ENCODE peak calls at places on chromosomes 1 and 21, in four cellular contexts. T is IMR-90, G is H1, N is H9. Y is an unnamed sample.

GRCh38 chr1:229757226-229757625 is 131.2 kb downstream of the URB2 start:
- DNase-seq in T (no peak), G (no peak), N (no peak), Y (peak; percentile 69)

GRCh38 chr1:10686404-10687040 is 109.9 kb downstream of the CASZ1 start:
- DNase-seq in T (no peak), G (no peak), N (no peak), Y (peak; percentile 69)

GRCh38 chr1:219692981-219693380 is 80.1 kb upstream of the ZC3H11B start:
- DNase-seq in T (peak; percentile 4), G (no peak), N (no peak), Y (no peak)

GRCh38 chr1:54885237-54885679 is 1.7 kb downstream of the DHCR24 start:
- DNase-seq in T (no peak), G (no peak), N (no peak), Y (no peak)

GRCh38 chr1:21886486-21887215 is 50.5 kb downstream of the HSPG2 start:
- DNase-seq in T (no peak), G (no peak), N (no peak), Y (no peak)

GRCh38 chr1:90550616-90551406 is 166.3 kb downstream of the BARHL2 start:
- DNase-seq in T (no peak), G (peak; percentile 43), N (peak; percentile 66), Y (peak; percentile 74)

GRCh38 chr21:33949516-33950424 is 34.2 kb upstream of the ATP5PO start:
- DNase-seq in T (no peak), G (no peak), N (no peak), Y (no peak)

GRCh38 chr1:17581389-17582123 is 42.1 kb downstream of the ARHGEF10L start:
- DNase-seq in T (no peak), G (no peak), N (no peak), Y (no peak)

GRCh38 chr21:43758132-43758619 is 17.9 kb downstream of the CSTB start:
- DNase-seq in T (peak; percentile 70), G (no peak), N (no peak), Y (no peak)

GRCh38 chr1:12338017-12338416 is 108.2 kb downstream of the VPS13D start:
- DNase-seq in T (no peak), G (no peak), N (no peak), Y (no peak)

GRCh38 chr1:82492168-82492567 is 691.4 kb downstream of the ADGRL2 start:
- DNase-seq in T (no peak), G (no peak), N (no peak), Y (no peak)

GRCh38 chr1:23559136-23559984 is at the start of gene ID3:
- DNase-seq in T (peak; percentile 96), G (peak; percentile 78), N (peak; percentile 95), Y (peak; percentile 98)

GRCh38 chr21:33937931-33938339 is 22.3 kb upstream of the ATP5PO start:
- DNase-seq in T (no peak), G (no peak), N (no peak), Y (no peak)

GRCh38 chr1:244099258-244099930 is 48.3 kb downstream of the ZBTB18 start:
- DNase-seq in T (no peak), G (no peak), N (no peak), Y (no peak)

GRCh38 chr1:244102051-244102450 is 51.0 kb downstream of the ZBTB18 start:
- DNase-seq in T (no peak), G (no peak), N (no peak), Y (no peak)

GRCh38 chr1:244102471-244102870 is 51.4 kb downstream of the ZBTB18 start:
- DNase-seq in T (no peak), G (no peak), N (no peak), Y (no peak)

GRCh38 chr1:244100276-244100675 is 49.2 kb downstream of the ZBTB18 start:
- DNase-seq in T (no peak), G (no peak), N (no peak), Y (no peak)

GRCh38 chr1:244100691-244101453 is 49.8 kb downstream of the ZBTB18 start:
- DNase-seq in T (peak; percentile 62), G (no peak), N (no peak), Y (no peak)
- H3K56ac ChIP-seq in T (no peak overlapping the region), G (no peak overlapping the region), N (no peak overlapping the region), Y (no peak overlapping the region)

GRCh38 chr1:228148971-228149340 is 774 bp upstream of the GJC2 start:
- DNase-seq in T (no peak), G (no peak), N (no peak), Y (no peak)

GRCh38 chr1:228150458-228151169 is 884 bp downstream of the GJC2 start:
- DNase-seq in T (peak; percentile 86), G (no peak), N (peak; percentile 24), Y (no peak)

GRCh38 chr1:228151170-228151513 is 1.4 kb downstream of the GJC2 start:
- DNase-seq in T (no peak), G (no peak), N (peak; percentile 24), Y (no peak)

GRCh38 chr1:228149341-228150020 is at the start of gene GJC2:
- DNase-seq in T (peak; percentile 18), G (no peak), N (peak; percentile 67), Y (peak; percentile 30)

GRCh38 chr1:228150021-228150457 is 309 bp downstream of the GJC2 start:
- DNase-seq in T (no peak), G (no peak), N (no peak), Y (no peak)
- H3K56ac ChIP-seq in T (no peak overlapping the region), G (no peak overlapping the region), N (no peak overlapping the region), Y (no peak overlapping the region)

GRCh38 chr1:29417971-29418370 is 181.6 kb downstream of the PTPRU start:
- DNase-seq in T (no peak), G (no peak), N (no peak), Y (no peak)
- H3K56ac ChIP-seq in T (no peak overlapping the region), G (no peak overlapping the region), N (no peak overlapping the region), Y (no peak overlapping the region)

DNA sequence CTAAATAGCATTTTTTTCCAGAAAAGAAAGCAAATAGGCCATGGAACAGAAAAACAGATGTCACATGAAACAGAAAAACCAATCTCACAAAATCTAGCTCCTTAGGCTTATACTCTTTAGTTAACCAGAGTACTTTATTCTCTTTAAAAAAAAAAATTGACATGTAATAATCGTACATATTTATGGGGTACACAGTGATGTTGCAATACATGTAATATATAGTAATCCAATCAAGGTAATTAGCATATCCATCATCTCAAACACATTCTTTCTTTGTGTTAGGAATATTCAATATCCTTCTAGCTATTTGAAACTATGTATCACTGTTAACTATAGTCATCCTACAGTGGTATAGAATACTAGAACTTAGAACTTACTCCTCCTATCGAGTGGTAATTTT is 20.1 kb downstream of the LBR start:
- DNase-seq in T (no peak), G (no peak), N (no peak), Y (no peak)
- H3K56ac ChIP-seq in T (no peak overlapping the region), G (no peak overlapping the region), N (no peak overlapping the region), Y (no peak overlapping the region)